ENCODE peak calls at places on chromosomes 6 and 20, in five cellular contexts. R, B, P, Q and V are unnamed samples.

GRCh38 chr20:10490706-10491105 is 55.6 kb downstream of the SLX4IP start:
- DNase-seq in Q (no peak), R (no peak), B (no peak), P (no peak), V (no peak)

GRCh38 chr6:112203577-112204349 is 50.6 kb downstream of the LAMA4 start:
- DNase-seq in P (peak), Q (no peak), R (no peak), B (no peak), V (no peak)

GRCh38 chr6:33583591-33584155 is 3.6 kb upstream of the BAK1 start:
- DNase-seq in Q (no peak), B (peak), R (no peak), P (peak), V (no peak)

GRCh38 chr6:4906942-4907300 is 96.9 kb downstream of the RPP40 start:
- DNase-seq in R (no peak), Q (no peak), P (peak), B (no peak), V (no peak)

GRCh38 chr6:129134535-129134934 is 251.6 kb downstream of the LAMA2 start:
- DNase-seq in B (no peak), P (peak), Q (no peak), R (no peak), V (peak)

GRCh38 chr20:32456869-32457421 is 98.8 kb downstream of the ASXL1 start:
- DNase-seq in R (no peak), Q (no peak), P (peak), B (peak), V (peak)

GRCh38 chr6:80527552-80528052 is 421.1 kb downstream of the BCKDHB start:
- DNase-seq in P (no peak), Q (no peak), B (no peak), R (no peak), V (no peak)

GRCh38 chr20:59662161-59662560 is 57.8 kb downstream of the PHACTR3 start:
- DNase-seq in R (no peak), B (no peak), Q (no peak), P (no peak), V (no peak)

GRCh38 chr20:56393133-56393472 is 658 bp downstream of the CSTF1 start:
- DNase-seq in Q (no peak), B (no peak), P (no peak), R (no peak), V (no peak)

GRCh38 chr6:36984581-36985383 is 1.2 kb downstream of the MTCH1 start:
- DNase-seq in P (peak), B (peak), R (peak), Q (peak), V (peak)

GRCh38 chr6:786946-787763 is 94.2 kb upstream of the EXOC2 start:
- DNase-seq in B (peak), P (peak), Q (no peak), R (no peak), V (no peak)

GRCh38 chr20:208937-209566 is 18.0 kb upstream of the DEFB129 start:
- DNase-seq in B (peak), R (peak), Q (peak), P (peak), V (no peak)

GRCh38 chr20:58405504-58406291 is 16.7 kb downstream of the VAPB start:
- DNase-seq in B (no peak), Q (no peak), P (peak), R (no peak), V (no peak)

GRCh38 chr6:20631525-20631924 is 97.3 kb downstream of the CDKAL1 start:
- DNase-seq in P (peak), B (no peak), Q (no peak), R (no peak), V (no peak)

GRCh38 chr6:138690975-138691594 is 82.5 kb upstream of the CCDC28A start:
- DNase-seq in P (no peak), B (no peak), R (no peak), Q (no peak), V (no peak)

GRCh38 chr20:19758888-19759331 is 852 bp downstream of the RIN2 start:
- DNase-seq in B (peak), P (peak), Q (no peak), R (peak), V (peak)

GRCh38 chr6:44264154-44265002 is 973 bp downstream of the NFKBIE start:
- DNase-seq in Q (no peak), B (peak), P (no peak), R (no peak), V (peak)

DNA sequence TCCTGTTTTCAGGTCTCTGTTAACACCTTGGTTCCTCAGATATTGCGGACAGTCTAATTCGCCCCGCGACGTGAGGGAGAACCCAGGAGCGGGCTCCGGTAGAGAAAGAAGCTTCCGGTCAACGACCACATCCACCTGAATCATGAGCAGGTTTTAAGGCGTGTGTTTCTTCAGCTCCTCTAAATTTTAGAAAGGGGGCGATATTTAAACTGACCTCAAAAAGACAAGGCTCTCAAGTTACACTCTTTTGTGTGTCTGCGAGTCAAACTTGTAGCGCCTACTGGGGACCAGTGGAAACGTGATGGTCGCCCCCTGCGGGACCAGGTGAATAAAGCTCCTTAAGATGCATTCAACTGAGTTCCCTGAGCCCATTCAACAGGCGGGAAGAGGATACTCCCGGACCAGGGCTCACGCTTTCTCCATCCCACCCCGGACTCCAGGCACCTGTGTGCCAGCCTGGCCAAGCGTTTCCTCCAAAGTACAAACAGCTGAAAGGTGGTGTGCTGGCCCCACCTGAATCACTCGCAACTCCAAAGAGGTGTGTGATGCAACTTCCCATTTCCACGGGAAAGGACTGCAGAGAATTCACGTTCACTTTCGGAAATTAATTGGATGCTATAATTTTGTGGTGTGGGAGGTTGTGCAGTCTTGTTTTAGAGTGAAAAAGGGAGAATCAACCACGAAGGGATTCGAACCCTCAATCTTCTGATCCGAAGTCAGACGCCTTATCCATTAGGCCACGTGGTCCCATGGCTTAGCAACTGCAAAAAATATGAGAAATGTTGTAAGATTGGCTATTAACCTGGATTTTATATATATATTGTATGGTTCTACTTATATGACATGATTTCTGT is 17.0 kb downstream of the GPX5 start:
- DNase-seq in R (no peak), Q (peak), P (peak), B (peak), V (no peak)
- TF ChIP-seq CTCF in R (no peak), Q (peak), P (peak), B (peak), V (peak)

GRCh38 chr6:134176283-134176975 is 124.0 kb upstream of the SLC2A12 start:
- DNase-seq in Q (no peak), B (peak), R (peak), P (peak), V (peak)
- TF ChIP-seq CTCF in Q (no peak), B (no peak), R (no peak), P (no peak), V (no peak)

DNA sequence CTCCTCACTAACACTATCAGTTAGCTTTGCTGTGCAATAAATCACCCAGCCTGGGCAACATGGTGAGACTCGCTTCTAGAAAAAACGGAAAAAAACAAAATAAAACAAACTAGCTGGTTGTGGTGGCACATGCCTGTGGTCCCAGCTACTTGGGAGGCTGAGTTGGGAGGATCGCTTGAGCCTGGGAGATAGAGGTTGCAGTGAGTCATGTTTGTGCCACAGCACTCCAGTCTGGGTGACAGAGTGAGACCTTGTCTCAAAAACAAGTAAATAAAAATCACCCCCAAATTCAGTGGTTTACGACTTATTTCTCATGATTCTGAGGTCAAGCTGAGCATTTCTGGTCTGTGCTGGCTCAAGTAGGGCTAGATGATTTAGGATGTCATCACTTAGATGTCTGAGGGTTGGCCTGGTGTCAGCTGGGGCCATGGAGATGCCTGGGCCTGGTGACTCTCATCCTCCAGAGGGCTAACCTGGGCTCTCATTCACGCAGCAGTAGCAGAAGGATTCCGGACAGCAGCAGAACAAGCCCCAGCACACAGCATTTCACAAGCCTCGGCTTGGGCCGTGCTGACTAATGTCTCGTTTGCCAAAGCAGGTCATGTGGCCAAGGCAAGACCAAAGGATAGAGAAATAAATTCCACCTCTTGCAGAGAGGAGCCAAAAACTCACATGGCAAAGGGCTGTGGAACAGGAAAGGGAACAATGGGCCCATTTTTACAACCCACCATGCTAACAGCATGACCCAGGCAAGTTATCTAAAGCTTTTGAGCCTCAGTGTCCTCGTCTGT is 32.5 kb downstream of the MGME1 start:
- DNase-seq in R (peak), B (no peak), P (peak), Q (no peak), V (peak)
- TF ChIP-seq CTCF in R (no peak), B (no peak), P (no peak), Q (no peak), V (no peak)

GRCh38 chr6:164214066-164214465 is 799.5 kb downstream of the QKI start:
- DNase-seq in B (no peak), Q (no peak), P (no peak), R (no peak), V (no peak)

GRCh38 chr6:164216839-164217238 is 802.3 kb downstream of the QKI start:
- DNase-seq in B (no peak), P (no peak), Q (no peak), R (no peak), V (no peak)

GRCh38 chr6:164216368-164216767 is 801.9 kb downstream of the QKI start:
- DNase-seq in P (no peak), Q (no peak), R (no peak), B (no peak), V (no peak)
- TF ChIP-seq CTCF in P (no peak), Q (no peak), R (no peak), B (no peak), V (no peak)

DNA sequence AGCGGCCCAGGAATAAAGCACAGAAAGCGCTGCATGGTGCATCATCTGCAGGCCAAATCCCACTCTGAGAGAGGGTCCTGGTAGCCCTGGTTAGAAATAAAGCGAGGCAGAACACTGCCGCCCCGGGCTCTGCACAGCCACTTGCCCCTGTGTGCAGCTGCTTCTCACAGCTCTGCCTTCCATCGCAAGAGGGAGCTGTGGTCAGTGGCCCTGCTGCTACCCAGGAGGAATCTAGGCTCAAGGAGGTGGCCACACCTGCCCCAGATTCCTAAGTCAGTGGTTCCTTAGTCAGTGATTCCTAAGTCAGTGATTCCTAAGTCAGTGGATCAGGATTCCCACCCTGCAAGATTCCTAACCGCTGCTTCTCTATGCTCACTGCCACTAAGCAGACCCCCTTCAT is 8.8 kb downstream of the CDH4 start:
- DNase-seq in Q (no peak), P (no peak), B (no peak), R (no peak), V (no peak)
- TF ChIP-seq CTCF in Q (peak), P (peak), B (no peak), R (no peak), V (no peak)

GRCh38 chr6:167956983-167957492 is 40.4 kb upstream of the KIF25 start:
- DNase-seq in Q (no peak), R (no peak), P (peak), B (no peak), V (no peak)

GRCh38 chr6:167954151-167954550 is 43.3 kb upstream of the KIF25 start:
- DNase-seq in P (no peak), R (no peak), B (no peak), Q (no peak), V (no peak)

GRCh38 chr6:167953551-167953950 is 43.9 kb upstream of the KIF25 start:
- DNase-seq in B (no peak), R (no peak), Q (no peak), P (no peak), V (no peak)

GRCh38 chr6:167957626-167958025 is 39.8 kb upstream of the KIF25 start:
- DNase-seq in Q (no peak), R (no peak), P (no peak), B (no peak), V (no peak)

GRCh38 chr6:167956491-167956890 is 41.0 kb upstream of the KIF25 start:
- DNase-seq in R (no peak), Q (no peak), P (no peak), B (no peak), V (no peak)
- TF ChIP-seq CTCF in R (no peak), Q (no peak), P (no peak), B (no peak), V (no peak)

GRCh38 chr6:9266741-9267140 is 831.4 kb upstream of the SLC35B3 start:
- DNase-seq in P (peak), B (no peak), R (no peak), Q (no peak), V (no peak)
- TF ChIP-seq CTCF in P (no peak), B (no peak), R (no peak), Q (no peak), V (no peak)

DNA sequence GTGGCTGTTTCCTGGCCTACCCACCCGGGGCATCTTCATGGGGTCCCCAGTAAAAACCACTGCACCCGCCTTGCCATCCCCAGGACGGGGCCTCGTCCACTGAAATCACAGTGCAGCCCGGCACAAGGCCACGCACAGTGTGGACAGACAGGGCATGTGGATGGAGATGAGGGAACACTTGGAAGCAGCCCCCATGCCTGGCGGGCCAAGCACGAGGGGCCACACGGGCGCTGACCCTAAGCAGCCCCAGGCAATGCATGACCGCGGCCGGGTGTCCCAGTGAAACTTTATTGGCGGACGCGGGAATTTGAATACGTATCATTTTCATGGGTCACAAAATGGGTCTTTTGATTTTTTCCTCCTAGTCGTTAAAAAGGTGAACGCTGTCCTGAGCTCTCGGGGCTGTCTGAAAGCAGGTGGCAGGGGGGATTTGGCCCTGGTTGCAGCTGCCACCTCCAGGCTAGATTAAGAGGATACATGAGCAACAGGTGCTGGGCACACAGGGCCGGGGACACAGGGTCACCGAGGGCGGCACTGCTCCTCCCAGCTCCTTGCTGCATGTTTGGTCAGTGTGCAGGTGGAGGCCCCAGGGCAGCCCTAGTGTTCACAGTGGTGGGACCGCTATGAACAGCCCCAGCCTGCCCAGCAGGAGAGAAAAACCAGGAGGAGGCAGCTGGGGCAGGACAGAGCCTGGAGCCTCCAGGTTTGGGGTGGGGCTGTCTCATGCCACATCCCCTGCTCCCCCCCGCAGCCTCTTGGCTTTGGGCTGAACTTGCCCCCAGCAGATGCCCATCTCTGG is 74.9 kb upstream of the SLCO4A1 start:
- DNase-seq in Q (no peak), P (no peak), R (no peak), B (no peak), V (no peak)
- TF ChIP-seq CTCF in Q (no peak), P (no peak), R (no peak), B (no peak), V (no peak)

GRCh38 chr20:3929713-3930060 is 40.5 kb downstream of the PANK2 start:
- DNase-seq in Q (no peak), R (no peak), P (peak), B (no peak), V (no peak)
- TF ChIP-seq CTCF in Q (no peak), R (no peak), P (no peak), B (no peak), V (no peak)